ENCODE peak calls at places on chromosomes 1 and 21, in nine cellular contexts. E is ovary; Y is prostate gland; O is heart right ventricle; B is endodermal cell; W is AG10803; Z is choroid plexus epithelial cell; D is CD8-positive, alpha-beta T cell; T is HFF-Myc. F is an unnamed sample.

GRCh38 chr1:94383966-94384408 is 34.2 kb upstream of the ABCD3 start:
- DNase-seq in E (no peak), Y (no peak), O (no peak), B (no peak), W (no peak), Z (peak; percentile 88), D (no peak), T (no peak), F (no peak)

GRCh38 chr1:33300673-33301072 is 20.2 kb downstream of the A3GALT2 start:
- DNase-seq in E (peak; percentile 85), Y (peak; percentile 44), O (no peak), B (no peak), W (peak; percentile 91), Z (peak; percentile 94), D (no peak), T (no peak), F (peak; percentile 35)

GRCh38 chr1:199290186-199290585 is 651.3 kb downstream of the PTPRC start:
- DNase-seq in E (no peak), Y (no peak), O (no peak), B (no peak), W (peak; percentile 23), Z (peak; percentile 47), D (no peak), T (no peak), F (no peak)

GRCh38 chr21:24969068-24969467 is 638.2 kb downstream of the MRPL39 start:
- DNase-seq in E (no peak), Y (no peak), O (no peak), B (no peak), W (no peak), Z (no peak), D (no peak), T (no peak), F (no peak)

GRCh38 chr1:81804320-81804719 is 3.6 kb downstream of the ADGRL2 start:
- DNase-seq in E (no peak), Y (no peak), O (no peak), B (no peak), W (no peak), Z (no peak), D (no peak), T (no peak), F (peak; percentile 18)

GRCh38 chr21:45200596-45201296 is 86.9 kb downstream of the POFUT2 start:
- DNase-seq in E (no peak), Y (no peak), O (no peak), B (no peak), W (no peak), Z (no peak), D (no peak), T (no peak), F (peak; percentile 19)

GRCh38 chr1:93907718-93908117 is 1.5 kb downstream of the GCLM start:
- DNase-seq in E (no peak), Y (no peak), O (peak; percentile 21), B (no peak), W (peak; percentile 54), Z (peak; percentile 74), D (no peak), T (peak; percentile 15), F (peak; percentile 11)

GRCh38 chr1:90719321-90720136 is 2.4 kb upstream of the BARHL2 start:
- DNase-seq in E (no peak), Y (no peak), O (no peak), B (peak; percentile 81), W (no peak), Z (no peak), D (no peak), T (no peak), F (peak; percentile 84)

GRCh38 chr1:50980505-50980904 is 10.5 kb downstream of the CDKN2C start:
- DNase-seq in E (no peak), Y (no peak), O (no peak), B (no peak), W (no peak), Z (no peak), D (no peak), T (no peak), F (no peak)

GRCh38 chr1:50979964-50980363 is 9.9 kb downstream of the CDKN2C start:
- DNase-seq in E (no peak), Y (no peak), O (no peak), B (no peak), W (no peak), Z (no peak), D (no peak), T (no peak), F (no peak)

GRCh38 chr1:50977575-50978143 is 7.6 kb downstream of the CDKN2C start:
- DNase-seq in E (peak; percentile 70), Y (peak; percentile 29), O (peak; percentile 70), B (no peak), W (peak; percentile 65), Z (peak; percentile 20), D (no peak), T (no peak), F (peak; percentile 85)

GRCh38 chr1:50978144-50978851 is 8.3 kb downstream of the CDKN2C start:
- DNase-seq in E (peak; percentile 63), Y (peak; percentile 42), O (peak; percentile 75), B (peak; percentile 92), W (peak; percentile 65), Z (no peak), D (peak; percentile 16), T (no peak), F (peak; percentile 89)

DNA sequence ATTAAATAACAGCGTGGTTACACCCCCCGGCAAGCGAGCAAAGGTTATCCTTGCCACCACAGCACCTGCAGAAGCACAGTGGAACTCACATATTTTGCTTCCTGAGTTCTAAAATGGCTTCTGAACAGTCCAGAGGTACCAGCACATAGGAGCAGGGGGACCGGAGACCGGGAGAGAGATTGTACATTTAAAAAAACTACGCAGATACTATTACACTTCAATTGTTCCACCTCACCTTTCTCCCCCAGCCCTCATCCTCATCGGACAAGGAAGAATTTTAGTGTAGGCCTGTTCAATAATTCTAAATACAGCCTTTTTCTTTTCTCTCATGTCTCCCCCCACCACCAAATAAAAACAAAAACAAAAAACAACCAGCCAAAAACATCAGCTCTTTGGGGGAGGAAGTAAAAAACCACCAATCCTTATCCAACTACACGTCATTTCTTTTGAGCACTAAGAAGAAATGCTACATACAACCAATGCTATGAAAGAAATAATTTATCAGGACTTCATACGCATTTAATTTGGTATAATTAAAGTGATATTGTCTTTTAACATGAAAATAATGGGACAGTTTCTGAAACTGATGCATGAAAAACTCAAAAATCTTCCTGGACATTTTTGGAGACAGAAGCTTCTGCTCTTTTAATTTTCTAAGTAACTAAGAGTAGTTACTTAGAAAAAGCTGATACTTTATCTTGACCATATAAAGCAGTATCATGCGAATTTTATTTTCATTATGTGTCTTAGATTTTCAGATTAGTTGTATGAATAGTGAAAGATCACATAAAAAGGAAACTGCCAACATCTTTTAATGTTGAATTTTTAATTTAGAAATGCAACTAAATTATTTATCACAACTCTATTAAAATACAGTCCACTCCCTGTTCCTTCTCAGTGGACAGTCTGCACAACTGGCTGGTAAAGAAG is 9.1 kb downstream of the CDKN2C start:
- DNase-seq in E (no peak), Y (no peak), O (peak; percentile 19), B (peak; percentile 51), W (peak; percentile 27), Z (no peak), D (no peak), T (no peak), F (peak; percentile 27)
- H3K4me3 ChIP-seq in E (peak overlapping the region; percentile 83), Y (peak overlapping the region; percentile 68), O (peak overlapping the region; percentile 89), B (peak overlapping the region; percentile 79), W (peak overlapping the region; percentile 72), Z (peak overlapping the region; percentile 69), D (peak overlapping the region; percentile 67), T (peak overlapping the region; percentile 63), F (no peak overlapping the region)

DNA sequence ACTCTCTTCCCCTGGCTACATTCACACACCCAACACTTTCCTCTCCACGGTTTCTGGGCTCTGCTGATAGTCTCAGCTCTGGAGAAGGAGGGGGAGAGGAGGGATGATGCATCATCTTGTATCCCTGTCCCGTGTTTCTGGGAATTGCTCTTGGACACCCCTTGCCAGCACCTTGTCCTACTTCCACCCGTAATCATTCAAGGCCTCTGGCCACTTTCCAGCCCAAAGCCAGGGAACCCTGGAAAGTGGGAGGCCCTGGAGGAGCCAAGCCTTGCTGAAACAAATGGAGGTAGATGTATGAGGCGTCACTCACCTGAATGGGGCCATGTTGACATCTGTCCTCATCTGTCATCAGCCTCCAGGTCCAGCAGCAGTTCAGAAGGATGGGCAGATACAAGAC is 4.4 kb downstream of the PLEKHO1 start:
- DNase-seq in E (peak; percentile 70), Y (no peak), O (no peak), B (no peak), W (no peak), Z (no peak), D (no peak), T (no peak), F (no peak)
- H3K4me3 ChIP-seq in E (no peak overlapping the region), Y (no peak overlapping the region), O (no peak overlapping the region), B (no peak overlapping the region), W (no peak overlapping the region), Z (no peak overlapping the region), D (no peak overlapping the region), T (no peak overlapping the region), F (no peak overlapping the region)

GRCh38 chr1:153771841-153772593 is 3.2 kb upstream of the SLC27A3 start:
- DNase-seq in E (peak; percentile 52), Y (no peak), O (peak; percentile 55), B (peak; percentile 89), W (no peak), Z (no peak), D (no peak), T (no peak), F (peak; percentile 88)

GRCh38 chr1:153771241-153771640 is 4.0 kb upstream of the SLC27A3 start:
- DNase-seq in E (no peak), Y (no peak), O (no peak), B (no peak), W (no peak), Z (no peak), D (no peak), T (no peak), F (peak; percentile 42)

GRCh38 chr1:153770812-153771211 is 4.4 kb upstream of the SLC27A3 start:
- DNase-seq in E (no peak), Y (no peak), O (peak; percentile 66), B (no peak), W (no peak), Z (no peak), D (no peak), T (no peak), F (peak; percentile 48)

GRCh38 chr1:153767519-153767918 is 7.7 kb upstream of the SLC27A3 start:
- DNase-seq in E (no peak), Y (no peak), O (no peak), B (no peak), W (no peak), Z (no peak), D (no peak), T (no peak), F (no peak)

DNA sequence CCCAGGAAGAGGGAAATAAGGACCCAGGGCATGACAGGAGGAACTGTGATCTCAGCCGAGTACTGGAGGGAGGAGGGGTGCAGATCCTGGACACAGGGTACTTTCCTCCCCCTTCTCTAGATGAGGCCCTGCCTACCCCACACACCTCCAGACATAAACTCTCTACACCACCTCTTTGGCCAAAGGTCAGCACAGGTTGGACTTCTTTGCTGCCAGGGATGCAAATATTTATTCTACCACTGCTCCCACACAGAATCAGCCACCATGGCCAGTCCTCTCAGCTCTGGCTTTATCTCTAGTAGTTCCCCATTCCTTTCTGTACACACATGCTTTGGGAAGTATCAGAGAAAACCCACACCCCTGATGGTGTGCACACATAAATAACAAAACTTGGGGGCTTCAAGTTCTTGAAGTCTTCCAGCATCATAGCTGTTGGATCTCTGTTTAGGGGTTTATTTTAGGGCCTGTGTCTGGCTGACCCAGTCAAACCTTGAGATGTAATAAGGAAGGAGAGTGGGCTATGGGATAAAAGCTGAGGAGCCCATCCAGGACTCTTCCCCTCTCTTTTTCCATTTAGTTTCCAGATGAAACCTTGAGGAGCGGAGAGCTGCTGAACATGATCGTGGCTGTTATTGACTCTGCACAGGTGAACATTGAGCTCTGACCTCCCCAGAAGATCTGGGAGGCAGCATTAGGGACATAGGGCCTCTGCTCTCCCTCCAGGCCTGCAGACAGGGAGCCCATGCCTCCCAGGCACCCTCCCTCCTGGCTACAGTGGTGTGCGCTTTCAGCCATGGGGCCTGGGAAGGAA is 6.7 kb upstream of the SLC27A3 start:
- DNase-seq in E (no peak), Y (no peak), O (no peak), B (no peak), W (no peak), Z (no peak), D (no peak), T (no peak), F (no peak)
- H3K4me3 ChIP-seq in E (no peak overlapping the region), Y (no peak overlapping the region), O (no peak overlapping the region), B (no peak overlapping the region), W (no peak overlapping the region), Z (no peak overlapping the region), D (no peak overlapping the region), T (no peak overlapping the region), F (no peak overlapping the region)

GRCh38 chr1:154970631-154971340 is at the start of gene SHC1:
- DNase-seq in E (peak; percentile 97), Y (peak; percentile 94), O (peak; percentile 94), B (peak; percentile 97), W (peak; percentile 92), Z (peak; percentile 94), D (no peak), T (peak; percentile 84), F (peak; percentile 98)
- H3K4me3 ChIP-seq in E (peak within 1 kb of the TSS; percentile 52), Y (peak within 1 kb of the TSS; percentile 6), O (peak within 1 kb of the TSS; percentile 57), B (peak within 1 kb of the TSS; percentile 91), W (peak within 1 kb of the TSS; percentile 81), Z (peak within 1 kb of the TSS; percentile 71), D (no peak within 1 kb of the TSS), T (peak within 1 kb of the TSS; percentile 72), F (peak within 1 kb of the TSS; percentile 89)

F was measured in H7.